ENCODE peak calls at places on chromosomes 3 and 15, in six cellular contexts. E is astrocyte of the spinal cord, Q is brain microvascular endothelial cell, V is HCEC 1CT, M is IMR-90, P is SW480. C is an unnamed sample.

GRCh38 chr3:43866529-43867353 is 176.0 kb downstream of the ABHD5 start:
- DNase-seq in E (peak), Q (peak), V (peak), M (peak), P (peak), C (peak)

GRCh38 chr15:31223478-31224350 is 102.9 kb upstream of the KLF13 start:
- DNase-seq in E (peak), Q (no peak), V (no peak), M (no peak), P (no peak), C (no peak)

GRCh38 chr3:190443257-190443656 is 6.4 kb downstream of the TMEM207 start:
- DNase-seq in E (no peak), Q (peak), V (peak), M (peak), P (no peak), C (peak)

GRCh38 chr3:127172670-127173515 is 20.0 kb upstream of the PRR23E start:
- DNase-seq in E (peak), Q (peak), V (peak), M (peak), P (peak), C (peak)

GRCh38 chr15:90512281-90512680 is 17.4 kb upstream of the CRTC3 start:
- DNase-seq in E (no peak), Q (no peak), V (no peak), M (no peak), P (no peak), C (no peak)

GRCh38 chr3:81419196-81419595 is 342.2 kb downstream of the GBE1 start:
- DNase-seq in E (peak), Q (no peak), V (peak), M (peak), P (peak), C (peak)

GRCh38 chr15:63513271-63513670 is 8.9 kb downstream of the USP3 start:
- DNase-seq in E (no peak), Q (no peak), V (no peak), M (no peak), P (no peak), C (no peak)

GRCh38 chr3:196220587-196220986 is 4.3 kb downstream of the SLC51A start:
- DNase-seq in E (no peak), Q (no peak), V (no peak), M (no peak), P (no peak), C (no peak)

GRCh38 chr3:142225885-142226215 is 465 bp upstream of the GK5 start:
- DNase-seq in E (no peak), Q (no peak), V (no peak), M (no peak), P (no peak), C (no peak)

GRCh38 chr15:90007089-90007487 is 6.0 kb downstream of the ZNF710 start:
- DNase-seq in E (no peak), Q (no peak), V (no peak), M (no peak), P (no peak), C (no peak)

GRCh38 chr3:196339493-196340254 is 1.5 kb upstream of the TM4SF19 start:
- DNase-seq in E (peak), Q (peak), V (peak), M (peak), P (peak), C (peak)

GRCh38 chr3:177563381-177563780 is 366.1 kb upstream of the TBL1XR1 start:
- DNase-seq in E (peak), Q (no peak), V (no peak), M (peak), P (no peak), C (no peak)

GRCh38 chr3:143736205-143736604 is 112.1 kb downstream of the SLC9A9 start:
- DNase-seq in E (no peak), Q (no peak), V (peak), M (no peak), P (no peak), C (no peak)

GRCh38 chr3:125684199-125684598 is 88.9 kb upstream of the OSBPL11 start:
- DNase-seq in E (no peak), Q (no peak), V (peak), M (peak), P (no peak), C (no peak)

GRCh38 chr15:74127954-74128784 is 2.2 kb upstream of the ISLR2 start:
- DNase-seq in E (no peak), Q (no peak), V (no peak), M (no peak), P (no peak), C (peak)

GRCh38 chr3:184717608-184717995 is 5.7 kb upstream of the MAGEF1 start:
- DNase-seq in E (no peak), Q (no peak), V (no peak), M (no peak), P (no peak), C (no peak)

GRCh38 chr3:96970211-96970610 is 155.8 kb downstream of the EPHA6 start:
- DNase-seq in E (no peak), Q (no peak), V (peak), M (peak), P (no peak), C (peak)

GRCh38 chr3:118884748-118885206 is 149.9 kb downstream of the IGSF11 start:
- DNase-seq in E (peak), Q (peak), V (peak), M (peak), P (peak), C (peak)

GRCh38 chr3:127006781-127007436 is 24.0 kb downstream of the PLXNA1 start:
- DNase-seq in E (no peak), Q (no peak), V (no peak), M (no peak), P (no peak), C (no peak)

GRCh38 chr3:38638354-38638753 is 11.1 kb downstream of the SCN5A start:
- DNase-seq in E (no peak), Q (no peak), V (no peak), M (no peak), P (no peak), C (no peak)

GRCh38 chr15:101669744-101670143 is 17.6 kb upstream of the TM2D3 start:
- DNase-seq in E (no peak), Q (no peak), V (peak), M (no peak), P (no peak), C (no peak)

GRCh38 chr3:42891042-42891441 is 14.9 kb upstream of the ZNF662 start:
- DNase-seq in E (no peak), Q (no peak), V (no peak), M (no peak), P (no peak), C (no peak)

GRCh38 chr3:125381314-125381713 is 6.2 kb upstream of the ZNF148 start:
- DNase-seq in E (no peak), Q (no peak), V (peak), M (peak), P (no peak), C (no peak)

GRCh38 chr3:84487296-84487695 is 471.5 kb upstream of the CADM2 start:
- DNase-seq in E (no peak), Q (no peak), V (no peak), M (no peak), P (no peak), C (no peak)

GRCh38 chr3:121855555-121855954 is 20.5 kb downstream of the EAF2 start:
- DNase-seq in E (no peak), Q (peak), V (no peak), M (no peak), P (peak), C (peak)

GRCh38 chr3:108103040-108103751 is 12.4 kb upstream of the CD47 start:
- DNase-seq in E (no peak), Q (no peak), V (no peak), M (no peak), P (peak), C (no peak)

GRCh38 chr3:70386043-70386442 is 73.6 kb upstream of the MDFIC2 start:
- DNase-seq in E (no peak), Q (no peak), V (no peak), M (no peak), P (no peak), C (no peak)

GRCh38 chr3:126746395-126747177 is 42.5 kb downstream of the CHCHD6 start:
- DNase-seq in E (peak), Q (peak), V (no peak), M (peak), P (peak), C (peak)